ENCODE peak calls at places on chromosomes 7 and 10, in ten cellular contexts. U is cardiac muscle cell, L is fibroblast of mammary gland, R is fibroblast of villous mesenchyme, X is endodermal cell, T is AG09309, A is tibial nerve, W is Panc1, I is A673, Q is ascending aorta. C is an unnamed sample.

GRCh38 chr10:45418859-45419672 is 45.0 kb downstream of the ALOX5 start:
- DNase-seq in U (peak; percentile 69), L (peak; percentile 27), R (peak; percentile 29), X (peak; percentile 90), T (no peak), A (peak; percentile 48), W (no peak), I (no peak), Q (no peak), C (peak; percentile 10)

GRCh38 chr7:55086413-55087201 is 67.8 kb downstream of the EGFR start:
- DNase-seq in U (no peak), L (peak; percentile 90), R (peak; percentile 83), X (no peak), T (peak; percentile 61), A (no peak), W (no peak), I (peak; percentile 49), Q (no peak), C (peak; percentile 94)

GRCh38 chr7:135320277-135320676 is 86.6 kb downstream of the STRA8 start:
- DNase-seq in U (peak; percentile 49), L (peak; percentile 82), R (peak; percentile 73), X (no peak), T (peak; percentile 25), A (peak; percentile 81), W (no peak), I (peak; percentile 38), Q (no peak), C (peak; percentile 93)

GRCh38 chr7:150988230-150989226 is 2.3 kb upstream of the NOS3 start:
- DNase-seq in U (peak; percentile 84), L (no peak), R (peak; percentile 48), X (peak; percentile 95), T (no peak), A (peak; percentile 33), W (no peak), I (peak; percentile 81), Q (no peak), C (no peak)

GRCh38 chr10:43846968-43847367 is 198.3 kb upstream of the ZNF32 start:
- DNase-seq in U (no peak), L (no peak), R (no peak), X (no peak), T (no peak), A (no peak), W (no peak), I (peak; percentile 31), Q (no peak), C (no peak)

GRCh38 chr7:70383947-70384475 is 747.9 kb upstream of the GALNT17 start:
- DNase-seq in U (no peak), L (no peak), R (no peak), X (no peak), T (no peak), A (no peak), W (no peak), I (no peak), Q (no peak), C (no peak)

GRCh38 chr10:97454330-97455036 is 8.5 kb downstream of the ZDHHC16 start:
- DNase-seq in U (peak; percentile 29), L (peak; percentile 45), R (no peak), X (no peak), T (no peak), A (peak; percentile 66), W (no peak), I (peak; percentile 30), Q (no peak), C (peak; percentile 35)

GRCh38 chr7:83835424-83835823 is 186.5 kb upstream of the SEMA3E start:
- DNase-seq in U (no peak), L (no peak), R (no peak), X (no peak), T (no peak), A (no peak), W (no peak), I (no peak), Q (no peak), C (peak; percentile 2)

GRCh38 chr7:93921607-93922446 is at the start of gene GNG11:
- DNase-seq in U (peak; percentile 82), L (peak; percentile 86), R (peak; percentile 81), X (peak; percentile 84), T (peak; percentile 18), A (peak; percentile 61), W (no peak), I (peak; percentile 91), Q (peak; percentile 8), C (peak; percentile 85)

GRCh38 chr7:93921190-93921585 is 347 bp upstream of the GNG11 start:
- DNase-seq in U (no peak), L (no peak), R (no peak), X (no peak), T (no peak), A (no peak), W (no peak), I (no peak), Q (no peak), C (no peak)

GRCh38 chr7:93920496-93921189 is 892 bp upstream of the GNG11 start:
- DNase-seq in U (no peak), L (peak; percentile 41), R (peak; percentile 45), X (no peak), T (no peak), A (no peak), W (no peak), I (no peak), Q (no peak), C (peak; percentile 33)

GRCh38 chr7:93923946-93924345 is 2.4 kb downstream of the GNG11 start:
- DNase-seq in U (no peak), L (peak; percentile 33), R (peak; percentile 44), X (no peak), T (no peak), A (no peak), W (no peak), I (no peak), Q (no peak), C (no peak)

DNA sequence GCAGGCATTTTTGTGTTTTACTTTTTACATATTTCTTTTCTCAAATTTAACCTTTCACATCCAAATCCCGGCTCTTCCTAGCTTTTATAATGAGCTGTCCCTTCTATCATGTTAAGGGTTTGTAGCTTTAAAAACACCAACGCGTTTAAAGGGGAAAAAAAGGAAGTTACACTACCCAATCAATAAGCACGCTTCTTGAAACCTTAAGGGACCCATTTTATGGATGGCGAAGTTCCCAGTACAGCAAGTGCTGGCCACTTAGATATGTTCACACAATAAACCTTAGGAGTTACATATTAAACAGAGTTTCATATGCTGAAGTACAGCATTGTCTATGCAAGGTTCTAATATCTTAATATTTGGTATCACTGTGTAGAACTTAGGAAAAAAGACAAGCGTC is 1.8 kb downstream of the GNG11 start:
- DNase-seq in U (no peak), L (peak; percentile 59), R (peak; percentile 39), X (no peak), T (no peak), A (no peak), W (no peak), I (no peak), Q (no peak), C (peak; percentile 29)
- H3K4me3 ChIP-seq in U (peak overlapping the region; percentile 35), L (peak overlapping the region; percentile 86), R (peak overlapping the region; percentile 86), X (no peak overlapping the region), T (peak overlapping the region; percentile 71), A (peak overlapping the region; percentile 56), W (peak overlapping the region; percentile 65), I (peak overlapping the region; percentile 57), Q (peak overlapping the region; percentile 16), C (peak overlapping the region; percentile 57)

GRCh38 chr7:34058791-34059550 is 153.6 kb downstream of the BMPER start:
- DNase-seq in U (no peak), L (peak; percentile 48), R (peak; percentile 80), X (no peak), T (no peak), A (peak; percentile 40), W (no peak), I (peak; percentile 98), Q (no peak), C (no peak)
- TF ChIP-seq CTCF in U (no peak), L (no peak), R (no peak), X (no peak), T (no peak), A (no peak), W (no peak), I (no peak), Q (no peak), C (no peak)

DNA sequence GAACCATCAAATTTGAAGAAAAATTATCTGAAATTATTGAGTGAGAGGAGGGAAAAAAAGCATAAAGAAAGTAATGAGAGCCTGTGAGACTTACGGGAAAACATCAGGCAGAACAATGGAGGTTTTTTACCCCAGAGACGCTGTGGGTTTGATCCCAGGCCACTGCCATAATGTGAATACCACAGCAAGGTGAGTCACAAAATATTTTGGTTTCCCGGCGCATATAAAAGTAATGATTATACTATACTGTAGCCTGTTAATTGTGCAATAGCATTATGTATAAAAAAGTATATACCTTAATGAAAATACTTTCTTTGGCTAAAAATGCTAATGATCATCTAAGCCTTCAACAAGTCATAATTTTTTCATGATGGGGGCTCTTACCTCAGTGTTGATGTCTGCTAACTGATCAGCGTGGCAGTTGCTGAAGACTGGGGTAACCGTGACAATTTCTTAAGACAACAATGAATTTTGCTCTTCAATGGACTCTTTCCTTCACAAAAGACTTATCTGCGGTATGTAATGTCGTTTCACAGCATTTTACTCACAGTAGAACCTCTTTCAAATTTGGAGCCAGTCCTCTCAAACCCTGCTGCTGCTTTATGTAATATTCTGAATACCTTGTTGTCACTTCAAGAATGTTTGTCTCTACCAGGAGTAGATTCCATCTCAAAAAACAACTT is 97.0 kb upstream of the FAM20C start:
- DNase-seq in U (no peak), L (peak; percentile 88), R (no peak), X (no peak), T (no peak), A (no peak), W (no peak), I (no peak), Q (no peak), C (peak; percentile 89)
- H3K4me3 ChIP-seq in U (no peak overlapping the region), L (no peak overlapping the region), R (no peak overlapping the region), X (no peak overlapping the region), T (no peak overlapping the region), A (no peak overlapping the region), W (no peak overlapping the region), I (no peak overlapping the region), Q (no peak overlapping the region), C (no peak overlapping the region)

GRCh38 chr10:128537888-128538287 is 411.7 kb upstream of the MKI67 start:
- DNase-seq in U (no peak), L (no peak), R (no peak), X (no peak), T (no peak), A (no peak), W (no peak), I (peak; percentile 7), Q (no peak), C (no peak)

GRCh38 chr10:128539784-128540759 is 413.8 kb upstream of the MKI67 start:
- DNase-seq in U (no peak), L (no peak), R (no peak), X (peak; percentile 73), T (no peak), A (no peak), W (no peak), I (no peak), Q (no peak), C (no peak)

GRCh38 chr10:128543186-128543585 is 417.0 kb upstream of the MKI67 start:
- DNase-seq in U (no peak), L (no peak), R (no peak), X (no peak), T (no peak), A (no peak), W (no peak), I (no peak), Q (no peak), C (no peak)

GRCh38 chr10:128542659-128543058 is 416.4 kb upstream of the MKI67 start:
- DNase-seq in U (peak; percentile 73), L (no peak), R (no peak), X (no peak), T (no peak), A (no peak), W (no peak), I (no peak), Q (no peak), C (no peak)

DNA sequence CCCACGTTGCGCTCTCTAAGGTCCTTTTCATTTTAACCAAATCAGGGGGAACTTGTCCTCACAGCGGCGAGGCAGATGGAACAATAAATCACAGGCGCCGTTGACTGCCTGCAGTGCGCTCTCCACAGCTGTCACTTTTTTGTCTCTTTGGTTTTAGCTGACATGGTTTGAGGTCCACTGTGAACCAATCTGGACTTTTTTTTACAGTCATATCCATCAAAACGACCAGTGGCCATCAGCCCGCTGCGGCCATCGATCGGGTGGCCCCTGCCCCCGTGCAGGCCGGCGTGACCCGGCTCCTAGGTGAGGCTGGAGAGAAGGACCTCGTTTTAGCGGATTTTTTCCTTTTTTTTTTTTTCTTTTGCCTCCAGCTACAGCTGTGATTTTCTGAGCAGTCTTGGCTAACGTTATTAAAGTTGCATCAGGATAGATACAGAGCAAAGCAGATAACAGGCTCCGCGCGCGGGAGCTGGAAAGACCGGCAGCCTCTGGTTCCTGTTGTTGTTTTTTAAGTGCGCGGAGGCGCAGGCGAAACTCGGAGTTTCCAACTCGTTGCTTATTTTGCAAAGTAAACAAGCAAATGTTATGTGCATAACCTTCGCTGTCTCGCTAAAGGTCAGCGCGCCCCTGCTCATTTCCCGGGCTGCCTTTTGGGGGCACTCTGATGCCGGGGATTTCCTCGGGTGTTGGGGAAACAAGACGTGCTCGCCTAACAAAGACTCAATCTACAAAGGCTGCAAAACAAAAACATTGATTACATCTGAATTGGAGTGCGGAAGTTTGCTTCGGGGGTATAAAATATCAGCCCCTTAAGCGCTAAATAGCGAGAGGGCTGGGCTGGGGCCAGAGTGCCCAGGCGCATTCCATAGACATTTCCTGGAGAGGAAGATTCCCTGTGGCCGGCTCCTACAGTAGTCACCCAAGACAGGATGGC is 414.9 kb upstream of the MKI67 start:
- DNase-seq in U (peak; percentile 50), L (peak; percentile 4), R (no peak), X (peak; percentile 87), T (no peak), A (no peak), W (no peak), I (peak; percentile 53), Q (no peak), C (no peak)
- TF ChIP-seq CTCF in U (peak; percentile 9), L (no peak), R (no peak), X (peak; percentile 40), T (no peak), A (peak; percentile 9), W (peak; percentile 47), I (peak; percentile 65), Q (no peak), C (no peak)